ENCODE peak calls at places on chromosomes 16 and 17, in five cellular contexts. F, G, Y, A and X are unnamed samples.

GRCh38 chr17:67151717-67152116 is 93.3 kb downstream of the HELZ start:
- DNase-seq in F (no peak), G (no peak), Y (no peak), A (no peak), X (peak; percentile 24)

GRCh38 chr16:69443809-69444611 is 19.6 kb downstream of the CYB5B start:
- DNase-seq in F (peak; percentile 27), G (no peak), Y (no peak), A (no peak), X (no peak)

GRCh38 chr17:1005361-1005946 is 8.5 kb downstream of the TIMM22 start:
- DNase-seq in F (no peak), G (peak; percentile 91), Y (no peak), A (peak; percentile 78), X (peak; percentile 78)

GRCh38 chr17:73088561-73088960 is 3.9 kb downstream of the SLC39A11 start:
- DNase-seq in F (no peak), G (no peak), Y (no peak), A (no peak), X (no peak)

GRCh38 chr17:4499431-4500187 is 928 bp downstream of the SPNS2 start:
- DNase-seq in F (peak; percentile 35), G (peak; percentile 76), Y (no peak), A (no peak), X (no peak)

GRCh38 chr17:39400547-39401411 is 647 bp downstream of the FBXL20 start:
- DNase-seq in F (peak; percentile 28), G (peak; percentile 76), Y (no peak), A (no peak), X (no peak)

GRCh38 chr16:66154801-66155200 is 211.7 kb upstream of the CDH5 start:
- DNase-seq in F (no peak), G (no peak), Y (no peak), A (no peak), X (no peak)

GRCh38 chr17:82772026-82772425 is 20.2 kb downstream of the TBCD start:
- DNase-seq in F (no peak), G (no peak), Y (no peak), A (no peak), X (peak; percentile 52)

GRCh38 chr16:3022697-3023414 is 886 bp downstream of the HCFC1R1 start:
- DNase-seq in F (peak; percentile 7), G (no peak), Y (no peak), A (no peak), X (peak; percentile 34)

GRCh38 chr16:8864480-8864879 is 4.3 kb downstream of the CARHSP1 start:
- DNase-seq in F (no peak), G (peak; percentile 79), Y (no peak), A (no peak), X (no peak)

GRCh38 chr17:7173687-7174602 is 5.2 kb downstream of the ASGR1 start:
- DNase-seq in F (peak; percentile 51), G (peak; percentile 86), Y (no peak), A (no peak), X (no peak)

GRCh38 chr17:1726626-1727257 is 2.2 kb downstream of the WDR81 start:
- DNase-seq in F (no peak), G (peak; percentile 52), Y (no peak), A (no peak), X (no peak)

GRCh38 chr17:13970531-13970930 is 98.8 kb upstream of the COX10 start:
- DNase-seq in F (no peak), G (no peak), Y (no peak), A (no peak), X (no peak)

GRCh38 chr17:41324180-41325075 is 8.9 kb upstream of the KRTAP17-1 start:
- DNase-seq in F (no peak), G (no peak), Y (no peak), A (no peak), X (no peak)

GRCh38 chr17:78577296-78577695 is at the start of gene DNAH17:
- DNase-seq in F (no peak), G (no peak), Y (no peak), A (no peak), X (no peak)

GRCh38 chr17:7740481-7741001 is 23.0 kb downstream of the DNAH2 start:
- DNase-seq in F (no peak), G (peak; percentile 63), Y (no peak), A (no peak), X (no peak)

GRCh38 chr16:67346328-67346727 is 19.7 kb downstream of the LRRC36 start:
- DNase-seq in F (no peak), G (no peak), Y (no peak), A (no peak), X (no peak)

GRCh38 chr16:64696872-64697271 is 425.0 kb downstream of the CDH11 start:
- DNase-seq in F (no peak), G (no peak), Y (no peak), A (no peak), X (no peak)

GRCh38 chr16:83994087-83994486 is 26.0 kb downstream of the NECAB2 start:
- DNase-seq in F (no peak), G (peak; percentile 44), Y (no peak), A (peak; percentile 37), X (peak; percentile 84)

GRCh38 chr16:75931043-75931442 is 204.8 kb upstream of the CPHXL start:
- DNase-seq in F (no peak), G (no peak), Y (no peak), A (peak; percentile 81), X (peak; percentile 59)

GRCh38 chr17:68142595-68142994 is 105.2 kb upstream of the AMZ2 start:
- DNase-seq in F (no peak), G (no peak), Y (no peak), A (no peak), X (no peak)

GRCh38 chr16:61421111-61421510 is 615.1 kb downstream of the CDH8 start:
- DNase-seq in F (no peak), G (no peak), Y (no peak), A (no peak), X (no peak)

GRCh38 chr16:2773188-2773968 is 3.7 kb downstream of the ELOB start:
- DNase-seq in F (no peak), G (no peak), Y (no peak), A (no peak), X (no peak)

GRCh38 chr17:63446981-63447687 is 1.0 kb upstream of the CYB561 start:
- DNase-seq in F (peak; percentile 64), G (no peak), Y (peak; percentile 19), A (no peak), X (no peak)

GRCh38 chr16:8614435-8615029 is 7.0 kb upstream of the METTL22 start:
- DNase-seq in F (no peak), G (no peak), Y (no peak), A (no peak), X (no peak)